ENCODE peak calls at places on chromosomes 5 and 9, in five cellular contexts. V is neuronal stem cell, E is H9, M is mesenchymal stem cell, B is H1. Z is an unnamed sample.

GRCh38 chr9:76873056-76873792 is 32.7 kb downstream of the PRUNE2 start:
- DNase-seq in V (peak), E (peak), M (no peak), B (no peak), Z (no peak)

GRCh38 chr9:93950619-93951601 is 4.2 kb downstream of the BARX1 start:
- DNase-seq in V (no peak), E (peak), M (peak), B (peak), Z (peak)

GRCh38 chr5:56323505-56323904 is 90.4 kb upstream of the ANKRD55 start:
- DNase-seq in V (no peak), E (no peak), M (peak), B (no peak), Z (peak)

GRCh38 chr9:125436613-125437443 is 175.2 kb downstream of the GAPVD1 start:
- DNase-seq in V (no peak), E (peak), M (no peak), B (no peak), Z (no peak)

GRCh38 chr5:139177809-139178581 is 20.2 kb downstream of the SIL1 start:
- DNase-seq in V (no peak), E (no peak), M (peak), B (no peak), Z (peak)

GRCh38 chr5:79694652-79695051 is 5.0 kb downstream of the CMYA5 start:
- DNase-seq in V (no peak), E (no peak), M (no peak), B (no peak), Z (peak)

GRCh38 chr5:96236051-96236450 is 197.0 kb downstream of the PCSK1 start:
- DNase-seq in V (no peak), E (no peak), M (no peak), B (no peak), Z (peak)

GRCh38 chr9:85541876-85542275 is 199.9 kb downstream of the AGTPBP1 start:
- DNase-seq in V (no peak), E (no peak), M (no peak), B (no peak), Z (peak)

GRCh38 chr5:64839936-64840335 is 71.2 kb downstream of the CWC27 start:
- DNase-seq in V (no peak), E (no peak), M (no peak), B (no peak), Z (no peak)

GRCh38 chr5:104739905-104740304 is 1177.3 kb upstream of the NUDT12 start:
- DNase-seq in V (no peak), E (no peak), M (no peak), B (no peak), Z (peak)

GRCh38 chr5:65455064-65455463 is 26.7 kb downstream of the ADAMTS6 start:
- DNase-seq in V (no peak), E (no peak), M (no peak), B (no peak), Z (no peak)

DNA sequence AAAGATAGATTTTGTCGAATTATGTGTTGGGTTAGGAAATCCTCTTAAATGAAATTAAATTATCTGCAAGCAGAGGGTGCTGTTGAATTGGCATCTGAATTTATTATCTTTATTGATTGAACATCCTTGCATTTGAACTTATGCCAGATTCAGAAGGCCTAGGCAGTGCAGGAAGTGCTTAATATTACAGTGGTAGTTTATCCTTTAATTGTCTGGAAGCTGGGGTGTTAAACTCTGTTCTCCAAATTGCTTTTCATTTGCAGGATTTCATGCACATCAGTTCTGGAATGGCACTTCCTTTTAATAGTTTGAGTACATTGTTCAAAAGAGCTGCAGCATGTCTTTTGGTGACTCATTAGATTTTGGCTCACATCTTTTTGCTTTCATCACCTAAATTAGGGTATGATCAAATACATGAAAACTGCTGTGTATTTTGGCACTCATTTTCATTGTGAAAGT is 186.3 kb downstream of the KDM4C start:
- DNase-seq in V (no peak), E (no peak), M (peak), B (no peak), Z (no peak)
- H3K27ac ChIP-seq in V (no peak), E (no peak), M (no peak), B (no peak), Z (no peak)

GRCh38 chr5:172872997-172873491 is 39.0 kb downstream of the ERGIC1 start:
- DNase-seq in V (no peak), E (no peak), M (peak), B (no peak), Z (no peak)
- H3K14ac ChIP-seq in V (no peak), E (peak), M (peak), B (no peak), Z (no peak)

GRCh38 chr5:126971455-126972019 is 58.8 kb downstream of the MARCHF3 start:
- DNase-seq in V (no peak), E (no peak), M (no peak), B (no peak), Z (no peak)
- H2BK12ac ChIP-seq in V (no peak), E (no peak), M (no peak), B (no peak), Z (no peak)

GRCh38 chr9:128913048-128913900 is 7.5 kb upstream of the PHYHD1 start:
- DNase-seq in V (no peak), E (no peak), M (no peak), B (no peak), Z (no peak)
- H3K27ac ChIP-seq in V (peak), E (no peak), M (no peak), B (peak), Z (peak)

DNA sequence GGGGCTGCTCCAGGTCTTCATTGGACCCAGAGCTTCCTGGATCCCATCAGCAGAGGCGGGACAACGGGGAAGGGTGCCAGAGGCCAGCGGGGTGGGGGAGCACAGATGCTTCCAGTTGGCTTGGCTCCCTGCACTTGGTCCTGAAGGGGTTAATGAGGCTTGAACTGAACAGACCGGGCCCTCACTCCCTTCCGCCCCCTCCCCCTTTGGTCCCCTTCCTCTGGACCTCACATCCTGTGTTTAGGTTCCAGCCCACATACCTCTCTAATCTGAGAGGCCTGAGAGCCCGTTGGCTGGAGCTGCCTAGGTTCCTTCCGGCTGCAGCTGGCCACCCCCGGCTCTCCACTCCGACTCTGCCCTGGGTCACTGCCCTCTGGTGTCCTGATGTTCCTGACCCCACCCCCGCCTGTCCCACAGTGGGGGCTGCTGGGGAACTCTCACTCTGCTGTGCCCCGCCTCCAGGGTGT is 32.3 kb downstream of the PTPA start:
- DNase-seq in V (no peak), E (peak), M (peak), B (no peak), Z (no peak)
- H3K14ac ChIP-seq in V (peak), E (no peak), M (no peak), B (no peak), Z (peak)

GRCh38 chr5:132002701-132003100 is 8.8 kb downstream of the ACSL6 start:
- DNase-seq in V (no peak), E (no peak), M (no peak), B (no peak), Z (no peak)
- H2BK12ac ChIP-seq in V (no peak), E (no peak), M (no peak), B (peak), Z (no peak)

GRCh38 chr5:91328743-91329142 is 54.4 kb downstream of the ARRDC3 start:
- DNase-seq in V (no peak), E (no peak), M (peak), B (no peak), Z (no peak)

GRCh38 chr5:91332267-91333044 is 50.7 kb downstream of the ARRDC3 start:
- DNase-seq in V (no peak), E (no peak), M (peak), B (no peak), Z (peak)

GRCh38 chr5:91331705-91332104 is 51.4 kb downstream of the ARRDC3 start:
- DNase-seq in V (no peak), E (no peak), M (no peak), B (no peak), Z (no peak)

GRCh38 chr5:91329273-91329672 is 53.8 kb downstream of the ARRDC3 start:
- DNase-seq in V (no peak), E (no peak), M (no peak), B (no peak), Z (peak)
- H3K27ac ChIP-seq in V (no peak), E (no peak), M (no peak), B (no peak), Z (no peak)

GRCh38 chr9:79574166-79574565 is 2.4 kb downstream of the TLE4 start:
- DNase-seq in V (no peak), E (no peak), M (no peak), B (no peak), Z (no peak)
- H3K14ac ChIP-seq in V (no peak), E (no peak), M (no peak), B (no peak), Z (no peak)

DNA sequence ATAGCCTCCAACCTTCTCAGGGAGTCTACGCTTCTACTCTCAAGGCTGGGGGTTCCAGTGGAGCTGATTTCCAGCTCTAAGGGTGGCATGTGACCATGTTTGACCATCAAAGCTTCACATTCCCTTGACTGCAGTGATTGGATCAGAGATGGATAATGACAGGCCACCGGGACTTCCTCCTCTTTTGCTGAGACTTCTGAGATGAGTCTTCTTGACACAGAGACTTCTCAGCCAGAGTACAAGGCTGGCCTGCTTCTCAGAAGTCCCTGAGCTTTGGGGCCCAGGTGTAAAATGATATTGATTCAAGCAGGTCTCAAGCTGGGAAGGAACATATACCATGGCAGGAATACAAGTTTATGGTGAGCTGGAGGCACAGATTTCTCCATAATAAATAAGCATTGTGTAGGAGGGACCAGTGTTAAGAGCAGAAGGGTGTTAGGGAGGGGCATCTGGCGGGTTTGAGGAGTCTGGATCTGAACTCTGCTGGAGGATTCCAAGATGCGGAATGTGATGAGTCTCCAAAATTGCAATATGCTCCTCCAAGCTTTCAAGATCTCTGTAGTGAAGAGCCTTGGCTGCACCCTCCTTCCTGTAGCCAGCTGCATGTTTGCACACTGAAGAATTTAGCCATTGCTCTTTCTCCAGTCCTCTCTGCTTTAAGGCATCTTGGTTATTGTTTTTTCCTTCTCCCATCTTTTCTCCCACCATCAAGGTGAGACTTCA is 41.7 kb upstream of the HSD17B4 start:
- DNase-seq in V (no peak), E (no peak), M (no peak), B (peak), Z (no peak)
- H2BK12ac ChIP-seq in V (no peak), E (no peak), M (no peak), B (no peak), Z (peak)

GRCh38 chr9:110671849-110672248 is 3.3 kb downstream of the MUSK start:
- DNase-seq in V (no peak), E (no peak), M (no peak), B (no peak), Z (no peak)
- H3K27ac ChIP-seq in V (no peak), E (no peak), M (no peak), B (no peak), Z (no peak)

Z was measured in trophoblast cell.